ENCODE peak calls at places on chromosomes 5 and 9, in five cellular contexts. A is A549, C is tibial nerve, Z is IMR-90, N is prostate gland. E is an unnamed sample.

GRCh38 chr9:136742640-136743391 is at the start of gene LCN10:
- DNase-seq in A (no peak), C (no peak), Z (no peak), N (no peak), E (no peak)

GRCh38 chr5:91189480-91190332 is 193.4 kb downstream of the ARRDC3 start:
- DNase-seq in A (peak; percentile 33), C (no peak), Z (peak; percentile 85), N (no peak), E (peak; percentile 20)

GRCh38 chr9:116193636-116194035 is 40.0 kb downstream of the PAPPA start:
- DNase-seq in A (no peak), C (no peak), Z (peak; percentile 89), N (no peak), E (peak; percentile 72)

GRCh38 chr5:56145511-56145910 is 87.6 kb downstream of the ANKRD55 start:
- DNase-seq in A (no peak), C (no peak), Z (no peak), N (no peak), E (no peak)

GRCh38 chr5:19987594-19988345 is at the start of gene CDH18:
- DNase-seq in A (peak; percentile 30), C (peak; percentile 15), Z (peak; percentile 38), N (peak; percentile 6), E (peak; percentile 82)

GRCh38 chr9:81777514-81777913 is 88.2 kb upstream of the TLE1 start:
- DNase-seq in A (no peak), C (no peak), Z (no peak), N (no peak), E (no peak)

GRCh38 chr5:219492-219891 is 1.4 kb downstream of the SDHA start:
- DNase-seq in A (no peak), C (no peak), Z (peak; percentile 50), N (no peak), E (no peak)

GRCh38 chr9:127847155-127847463 is 7.3 kb downstream of the ENG start:
- DNase-seq in A (no peak), C (no peak), Z (no peak), N (no peak), E (peak; percentile 59)

GRCh38 chr9:138098908-138099791 is 221.6 kb downstream of the CACNA1B start:
- DNase-seq in A (no peak), C (no peak), Z (no peak), N (no peak), E (no peak)

GRCh38 chr9:72458153-72458552 is 63.3 kb upstream of the TMC1 start:
- DNase-seq in A (no peak), C (no peak), Z (no peak), N (no peak), E (no peak)

GRCh38 chr5:123421773-123422172 is 1.4 kb downstream of the CEP120 start:
- DNase-seq in A (no peak), C (no peak), Z (no peak), N (no peak), E (no peak)

GRCh38 chr5:60370508-60370907 is 329.5 kb downstream of the DEPDC1B start:
- DNase-seq in A (no peak), C (no peak), Z (no peak), N (no peak), E (no peak)

GRCh38 chr9:8809747-8810146 is 1010.2 kb upstream of the DMAC1 start:
- DNase-seq in A (no peak), C (no peak), Z (no peak), N (no peak), E (no peak)

GRCh38 chr5:96875805-96876291 is 452 bp upstream of the ERAP2 start:
- DNase-seq in A (peak; percentile 25), C (no peak), Z (no peak), N (no peak), E (no peak)

GRCh38 chr5:56588636-56589485 is 226.5 kb upstream of the MAP3K1 start:
- DNase-seq in A (no peak), C (peak; percentile 64), Z (no peak), N (no peak), E (no peak)

GRCh38 chr5:139574641-139575312 is 13.6 kb downstream of the UBE2D2 start:
- DNase-seq in A (peak; percentile 44), C (no peak), Z (peak; percentile 62), N (no peak), E (no peak)

GRCh38 chr9:126864771-126865170 is 4.3 kb downstream of the ZBTB34 start:
- DNase-seq in A (no peak), C (no peak), Z (no peak), N (no peak), E (no peak)

GRCh38 chr9:98707158-98708102 is 1.3 kb downstream of the GABBR2 start:
- DNase-seq in A (peak; percentile 69), C (no peak), Z (peak; percentile 85), N (peak; percentile 15), E (no peak)

GRCh38 chr9:29647451-29647850 is 2074.2 kb upstream of the C9orf72 start:
- DNase-seq in A (no peak), C (no peak), Z (no peak), N (no peak), E (no peak)

GRCh38 chr5:124866355-124867063 is 120.1 kb upstream of the ZNF608 start:
- DNase-seq in A (no peak), C (no peak), Z (no peak), N (no peak), E (no peak)

GRCh38 chr9:70485273-70485858 is 70.9 kb upstream of the KLF9 start:
- DNase-seq in A (no peak), C (no peak), Z (no peak), N (no peak), E (no peak)

GRCh38 chr5:144484124-144484897 is 313.6 kb downstream of the KCTD16 start:
- DNase-seq in A (no peak), C (no peak), Z (peak; percentile 67), N (no peak), E (peak; percentile 3)

DNA sequence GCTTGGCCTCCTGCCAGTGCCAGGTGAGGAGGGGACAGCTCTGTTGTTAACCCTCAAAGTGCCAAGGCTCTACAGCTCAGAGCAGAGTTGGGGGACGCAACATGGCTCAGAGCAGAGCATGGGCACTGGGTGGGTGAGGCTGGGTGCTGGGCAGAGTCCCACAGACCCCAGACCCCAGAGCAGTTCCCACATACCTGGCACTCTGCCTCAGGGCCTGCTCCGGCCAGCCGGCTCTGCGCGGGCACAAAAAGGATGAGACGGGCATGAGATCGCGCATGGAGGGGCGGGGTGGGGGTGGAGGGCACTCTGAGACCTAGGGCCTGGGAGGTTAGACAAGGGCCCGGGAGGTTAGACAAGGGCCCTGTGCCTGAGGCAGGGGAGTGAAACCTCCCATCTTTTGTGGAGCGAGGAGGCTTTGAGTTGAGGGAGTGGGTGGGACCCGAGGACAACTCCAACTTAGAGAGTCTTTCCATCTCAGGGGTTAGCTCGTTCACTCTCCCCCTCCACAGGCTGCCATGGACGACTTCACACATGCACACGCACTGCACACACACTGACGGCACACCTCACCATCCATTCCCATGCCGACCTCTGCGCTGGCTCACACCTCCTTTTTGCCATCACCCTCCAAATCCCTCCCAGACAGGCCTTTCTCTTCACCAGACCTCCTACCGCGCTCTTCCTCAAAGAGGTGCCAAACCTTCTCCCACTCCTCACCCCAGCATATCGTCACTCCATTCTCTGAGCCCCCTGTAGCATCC is 22.0 kb downstream of the PCDH1 start:
- DNase-seq in A (no peak), C (no peak), Z (no peak), N (no peak), E (no peak)
- TF ChIP-seq POLR2A in A (no peak), C (no peak), Z (no peak), N (no peak), E (no peak)

GRCh38 chr5:178232124-178232919 is at the start of gene PHYKPL:
- DNase-seq in A (peak; percentile 64), C (peak; percentile 35), Z (peak; percentile 58), N (peak; percentile 46), E (peak; percentile 82)
- TF ChIP-seq POLR2A in A (peak; percentile 68), C (peak; percentile 41), Z (peak; percentile 17), N (peak; percentile 49), E (peak; percentile 61)

DNA sequence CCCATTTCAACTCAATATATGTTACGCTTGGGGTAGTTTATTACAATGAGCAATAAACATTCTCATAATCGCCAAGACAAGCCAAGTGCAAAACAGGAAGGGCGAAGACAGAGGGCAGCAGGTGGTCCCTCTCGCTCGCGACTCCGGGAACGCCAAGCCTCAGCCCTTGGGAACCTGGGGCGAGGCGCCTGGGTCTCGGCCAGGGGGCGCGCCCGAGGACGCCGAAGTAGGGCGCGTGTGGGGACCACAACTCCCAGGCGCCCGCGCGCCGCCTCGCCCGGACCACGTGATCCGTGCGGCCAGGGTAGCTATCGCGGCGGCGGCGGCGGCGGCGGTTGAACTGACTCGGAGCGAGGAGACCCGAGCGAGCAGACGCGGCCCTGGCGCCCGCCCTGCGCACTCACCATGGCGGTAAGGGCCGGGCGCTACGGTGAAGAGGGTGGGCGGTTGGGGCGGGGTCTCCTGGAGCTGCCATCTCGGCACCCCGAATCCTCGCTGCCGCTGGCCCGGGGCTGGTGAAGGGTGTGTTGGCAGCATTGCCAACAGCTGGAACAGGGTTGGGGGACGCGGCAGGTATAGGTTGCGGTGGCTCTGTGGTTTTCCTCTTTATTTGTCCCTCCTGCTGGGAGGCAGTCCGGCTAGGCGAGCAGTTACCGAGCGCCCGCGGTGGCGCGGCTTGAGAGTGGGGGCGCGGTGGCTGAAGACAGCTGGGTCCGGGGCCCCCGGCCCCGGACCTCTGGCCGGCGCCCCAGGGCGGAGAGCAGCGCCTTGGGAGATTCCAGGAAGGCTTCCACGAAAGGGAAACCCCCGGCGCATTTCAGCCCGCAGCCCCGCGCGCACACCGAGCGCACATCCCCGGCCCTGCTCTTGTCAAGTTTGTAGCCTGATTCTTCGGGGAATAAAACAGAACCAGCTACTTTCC is at the start of gene SLC31A2:
- DNase-seq in A (peak; percentile 87), C (peak; percentile 79), Z (peak; percentile 72), N (peak; percentile 82), E (peak; percentile 88)
- TF ChIP-seq POLR2A in A (peak; percentile 41), C (peak; percentile 56), Z (peak; percentile 59), N (peak; percentile 76), E (peak; percentile 61)

DNA sequence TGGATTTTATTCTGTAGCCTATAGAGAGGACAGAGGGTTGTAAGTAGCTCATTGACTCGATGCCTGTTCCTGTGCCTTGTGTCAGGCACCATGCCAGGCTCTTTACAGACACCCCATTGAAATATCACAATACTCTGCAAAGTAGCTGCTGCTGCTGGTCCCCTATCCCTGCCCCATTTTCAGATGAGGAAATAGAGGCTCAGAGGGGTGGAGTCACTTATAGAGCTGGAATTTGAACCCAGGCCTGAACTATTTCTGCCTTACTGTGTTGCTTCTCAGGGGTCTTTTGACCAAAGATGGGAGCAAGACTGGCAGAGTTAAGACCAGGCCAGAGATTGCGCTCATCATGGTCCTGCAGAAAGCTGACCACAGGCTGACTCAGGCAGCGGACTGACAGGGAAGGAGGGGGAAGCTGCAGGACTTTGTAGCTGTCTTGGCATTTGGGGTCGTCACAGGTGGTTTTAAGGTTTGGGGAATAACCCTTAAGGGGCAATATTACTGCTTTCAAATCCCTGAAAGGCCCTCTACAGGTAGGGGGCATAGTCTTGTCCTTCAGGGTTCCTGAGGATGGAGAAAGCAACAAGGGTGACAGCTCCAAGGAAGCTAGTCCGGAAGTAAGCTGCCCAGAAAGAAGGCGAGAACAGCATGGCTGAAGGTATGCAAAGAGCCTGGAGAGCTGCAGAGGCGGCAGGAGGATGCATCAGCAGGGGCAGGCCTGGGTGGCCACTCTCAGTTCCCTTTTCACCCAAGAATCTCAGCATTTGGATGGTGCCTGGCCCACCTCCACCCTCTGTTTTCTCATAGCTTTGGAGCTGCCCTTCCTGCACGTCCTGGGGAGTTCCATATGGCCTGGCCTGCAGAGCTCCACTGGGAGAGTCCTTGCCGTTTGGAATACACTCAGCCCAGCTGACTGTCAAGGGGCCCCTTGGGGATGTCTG is 18.3 kb upstream of the NDST1 start:
- DNase-seq in A (no peak), C (no peak), Z (peak; percentile 71), N (no peak), E (no peak)
- TF ChIP-seq POLR2A in A (no peak), C (no peak), Z (no peak), N (no peak), E (no peak)

GRCh38 chr5:151214614-151215545 is 9.0 kb downstream of the CCDC69 start:
- DNase-seq in A (no peak), C (no peak), Z (no peak), N (no peak), E (no peak)
- TF ChIP-seq POLR2A in A (no peak), C (no peak), Z (no peak), N (no peak), E (no peak)

E was measured in H54.